ENCODE peak calls at places on chromosomes 6 and 20, in seven cellular contexts. One of them, this sample, is unnamed.

GRCh38 chr20:62409935-62410741 is 3.1 kb upstream of the CABLES2 start:
- DNase-seq in cardiac muscle cell: peak; percentile 13
- DNase-seq in hepatocyte: peak; percentile 74
- DNase-seq in left ventricle myocardium inferior: peak; percentile 43
- DNase-seq in SJSA1: no peak
- DNase-seq in RWPE1: peak; percentile 66
- DNase-seq in heart left ventricle: no peak
- DNase-seq in this sample: no peak

GRCh38 chr6:21459646-21460045 is 133.9 kb upstream of the SOX4 start:
- DNase-seq in cardiac muscle cell: peak; percentile 27
- DNase-seq in hepatocyte: no peak
- DNase-seq in left ventricle myocardium inferior: no peak
- DNase-seq in SJSA1: no peak
- DNase-seq in RWPE1: no peak
- DNase-seq in heart left ventricle: no peak
- DNase-seq in this sample: no peak

GRCh38 chr6:75266716-75267291 is 17.8 kb downstream of the TMEM30A start:
- DNase-seq in cardiac muscle cell: peak; percentile 70
- DNase-seq in hepatocyte: peak; percentile 60
- DNase-seq in left ventricle myocardium inferior: no peak
- DNase-seq in SJSA1: no peak
- DNase-seq in RWPE1: peak; percentile 49
- DNase-seq in heart left ventricle: no peak
- DNase-seq in this sample: no peak

GRCh38 chr20:46592580-46593362 is 42.3 kb upstream of the OCSTAMP start:
- DNase-seq in cardiac muscle cell: no peak
- DNase-seq in hepatocyte: no peak
- DNase-seq in left ventricle myocardium inferior: no peak
- DNase-seq in SJSA1: no peak
- DNase-seq in RWPE1: no peak
- DNase-seq in heart left ventricle: no peak
- DNase-seq in this sample: no peak

GRCh38 chr6:36823421-36824096 is 15.7 kb downstream of the CPNE5 start:
- DNase-seq in cardiac muscle cell: no peak
- DNase-seq in hepatocyte: no peak
- DNase-seq in left ventricle myocardium inferior: no peak
- DNase-seq in SJSA1: no peak
- DNase-seq in RWPE1: no peak
- DNase-seq in heart left ventricle: no peak
- DNase-seq in this sample: no peak

GRCh38 chr6:130575971-130576370 is 210.2 kb downstream of the TMEM200A start:
- DNase-seq in cardiac muscle cell: no peak
- DNase-seq in hepatocyte: no peak
- DNase-seq in left ventricle myocardium inferior: no peak
- DNase-seq in SJSA1: no peak
- DNase-seq in RWPE1: no peak
- DNase-seq in heart left ventricle: no peak
- DNase-seq in this sample: no peak

GRCh38 chr20:990293-990959 is 11.7 kb downstream of the RSPO4 start:
- DNase-seq in cardiac muscle cell: no peak
- DNase-seq in hepatocyte: no peak
- DNase-seq in left ventricle myocardium inferior: no peak
- DNase-seq in SJSA1: no peak
- DNase-seq in RWPE1: no peak
- DNase-seq in heart left ventricle: no peak
- DNase-seq in this sample: no peak

GRCh38 chr6:75852721-75853120 is 103.7 kb downstream of the MYO6 start:
- DNase-seq in cardiac muscle cell: peak; percentile 62
- DNase-seq in hepatocyte: peak; percentile 16
- DNase-seq in left ventricle myocardium inferior: no peak
- DNase-seq in SJSA1: no peak
- DNase-seq in RWPE1: no peak
- DNase-seq in heart left ventricle: no peak
- DNase-seq in this sample: no peak

GRCh38 chr6:43845646-43846045 is 75.6 kb downstream of the VEGFA start:
- DNase-seq in cardiac muscle cell: no peak
- DNase-seq in hepatocyte: no peak
- DNase-seq in left ventricle myocardium inferior: no peak
- DNase-seq in SJSA1: no peak
- DNase-seq in RWPE1: no peak
- DNase-seq in heart left ventricle: no peak
- DNase-seq in this sample: no peak

GRCh38 chr6:64553414-64553813 is 917.8 kb downstream of the PHF3 start:
- DNase-seq in cardiac muscle cell: no peak
- DNase-seq in hepatocyte: no peak
- DNase-seq in left ventricle myocardium inferior: no peak
- DNase-seq in SJSA1: no peak
- DNase-seq in RWPE1: no peak
- DNase-seq in heart left ventricle: no peak
- DNase-seq in this sample: no peak

GRCh38 chr6:117317261-117317660 is 51.9 kb downstream of the VGLL2 start:
- DNase-seq in cardiac muscle cell: peak; percentile 11
- DNase-seq in hepatocyte: peak; percentile 49
- DNase-seq in left ventricle myocardium inferior: no peak
- DNase-seq in SJSA1: peak; percentile 45
- DNase-seq in RWPE1: peak; percentile 45
- DNase-seq in heart left ventricle: no peak
- DNase-seq in this sample: no peak

GRCh38 chr6:29131691-29132090 is 23.8 kb downstream of the OR2J3 start:
- DNase-seq in cardiac muscle cell: no peak
- DNase-seq in hepatocyte: no peak
- DNase-seq in left ventricle myocardium inferior: no peak
- DNase-seq in SJSA1: no peak
- DNase-seq in RWPE1: peak; percentile 17
- DNase-seq in heart left ventricle: no peak
- DNase-seq in this sample: no peak

GRCh38 chr20:37414636-37415035 is 68.7 kb downstream of the SRC start:
- DNase-seq in cardiac muscle cell: no peak
- DNase-seq in hepatocyte: no peak
- DNase-seq in left ventricle myocardium inferior: no peak
- DNase-seq in SJSA1: no peak
- DNase-seq in RWPE1: no peak
- DNase-seq in heart left ventricle: no peak
- DNase-seq in this sample: no peak

GRCh38 chr6:146985966-146986365 is 218.3 kb upstream of the STXBP5 start:
- DNase-seq in cardiac muscle cell: no peak
- DNase-seq in hepatocyte: no peak
- DNase-seq in left ventricle myocardium inferior: no peak
- DNase-seq in SJSA1: no peak
- DNase-seq in RWPE1: no peak
- DNase-seq in heart left ventricle: no peak
- DNase-seq in this sample: no peak

GRCh38 chr20:38947931-38948362 is 14.2 kb upstream of the DHX35 start:
- DNase-seq in cardiac muscle cell: no peak
- DNase-seq in hepatocyte: no peak
- DNase-seq in left ventricle myocardium inferior: no peak
- DNase-seq in SJSA1: no peak
- DNase-seq in RWPE1: no peak
- DNase-seq in heart left ventricle: no peak
- DNase-seq in this sample: no peak

GRCh38 chr6:5529733-5530132 is 268.4 kb downstream of the FARS2 start:
- DNase-seq in cardiac muscle cell: no peak
- DNase-seq in hepatocyte: no peak
- DNase-seq in left ventricle myocardium inferior: no peak
- DNase-seq in SJSA1: no peak
- DNase-seq in RWPE1: no peak
- DNase-seq in heart left ventricle: no peak
- DNase-seq in this sample: no peak

GRCh38 chr6:136788069-136788902 is 4.0 kb downstream of the MAP3K5 start:
- DNase-seq in cardiac muscle cell: peak; percentile 81
- DNase-seq in hepatocyte: no peak
- DNase-seq in left ventricle myocardium inferior: no peak
- DNase-seq in SJSA1: peak; percentile 82
- DNase-seq in RWPE1: no peak
- DNase-seq in heart left ventricle: no peak
- DNase-seq in this sample: peak; percentile 36

GRCh38 chr6:28983838-28984237 is 21.3 kb downstream of the ZNF311 start:
- DNase-seq in cardiac muscle cell: no peak
- DNase-seq in hepatocyte: no peak
- DNase-seq in left ventricle myocardium inferior: no peak
- DNase-seq in SJSA1: no peak
- DNase-seq in RWPE1: no peak
- DNase-seq in heart left ventricle: no peak
- DNase-seq in this sample: no peak

DNA sequence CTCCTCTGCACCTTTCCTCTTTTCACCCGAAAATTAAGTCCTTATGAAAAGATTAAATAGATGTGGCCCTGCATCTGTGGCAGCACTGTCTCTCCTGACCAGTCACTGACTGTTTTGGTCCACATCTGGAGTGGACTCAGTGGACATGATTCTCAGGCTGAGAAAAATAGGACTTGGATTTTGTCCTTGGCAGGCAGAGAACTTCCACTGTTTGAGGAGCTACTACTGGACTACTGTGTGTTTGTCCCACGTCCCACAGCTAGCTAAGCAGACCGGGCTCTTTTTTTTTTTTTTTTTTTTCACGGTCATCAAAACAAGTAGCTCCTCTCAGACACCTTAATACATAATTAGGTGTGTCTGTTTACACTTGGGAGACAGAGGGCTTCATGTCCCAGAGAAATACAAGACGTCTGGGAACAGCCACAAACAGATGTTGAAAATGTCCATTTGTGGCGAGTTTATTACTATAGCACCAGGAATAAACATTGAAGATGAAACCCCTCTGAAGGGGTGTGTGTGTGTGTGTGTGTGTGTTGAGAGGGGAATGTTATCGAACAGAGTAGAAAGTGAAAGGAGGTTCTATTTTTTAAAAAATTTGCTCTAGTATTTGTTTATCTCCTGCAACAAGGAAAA is 155.0 kb upstream of the SUPT3H start:
- DNase-seq in cardiac muscle cell: peak; percentile 50
- DNase-seq in hepatocyte: no peak
- DNase-seq in left ventricle myocardium inferior: no peak
- DNase-seq in SJSA1: no peak
- DNase-seq in RWPE1: no peak
- DNase-seq in heart left ventricle: no peak
- DNase-seq in this sample: no peak
- H3K27ac ChIP-seq in cardiac muscle cell: no peak overlapping the region
- H3K27ac ChIP-seq in hepatocyte: peak overlapping the region; percentile 62
- H3K27ac ChIP-seq in left ventricle myocardium inferior: peak overlapping the region; percentile 17
- H3K27ac ChIP-seq in SJSA1: peak overlapping the region; percentile 62
- H3K27ac ChIP-seq in RWPE1: no peak overlapping the region
- H3K27ac ChIP-seq in heart left ventricle: peak overlapping the region; percentile 16
- H3K27ac ChIP-seq in this sample: no peak overlapping the region

DNA sequence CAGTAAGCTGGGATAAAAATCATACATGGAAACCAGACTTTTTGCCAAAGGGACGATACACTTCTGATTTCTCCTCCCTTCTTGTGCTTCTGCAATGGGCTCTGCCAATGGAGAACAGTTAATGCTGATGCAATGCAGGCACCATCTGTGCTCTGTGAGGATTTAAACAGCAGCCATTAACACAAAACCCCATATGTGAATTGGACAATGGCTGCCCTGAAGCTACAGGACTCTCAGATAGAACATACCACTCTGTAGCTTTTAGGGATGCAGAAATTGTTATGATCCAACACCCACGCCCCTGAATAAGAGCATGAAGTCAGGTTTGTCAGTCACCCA is 72.0 kb downstream of the GJA10 start:
- DNase-seq in cardiac muscle cell: peak; percentile 10
- DNase-seq in hepatocyte: no peak
- DNase-seq in left ventricle myocardium inferior: no peak
- DNase-seq in SJSA1: no peak
- DNase-seq in RWPE1: no peak
- DNase-seq in heart left ventricle: no peak
- DNase-seq in this sample: no peak
- H3K27ac ChIP-seq in cardiac muscle cell: no peak overlapping the region
- H3K27ac ChIP-seq in hepatocyte: no peak overlapping the region
- H3K27ac ChIP-seq in left ventricle myocardium inferior: no peak overlapping the region
- H3K27ac ChIP-seq in SJSA1: no peak overlapping the region
- H3K27ac ChIP-seq in RWPE1: no peak overlapping the region
- H3K27ac ChIP-seq in heart left ventricle: no peak overlapping the region
- H3K27ac ChIP-seq in this sample: no peak overlapping the region

GRCh38 chr6:89359561-89359960 is 7.0 kb upstream of the UBE2J1 start:
- DNase-seq in cardiac muscle cell: no peak
- DNase-seq in hepatocyte: no peak
- DNase-seq in left ventricle myocardium inferior: no peak
- DNase-seq in SJSA1: no peak
- DNase-seq in RWPE1: no peak
- DNase-seq in heart left ventricle: no peak
- DNase-seq in this sample: no peak
- H3K27ac ChIP-seq in cardiac muscle cell: no peak overlapping the region
- H3K27ac ChIP-seq in hepatocyte: no peak overlapping the region
- H3K27ac ChIP-seq in left ventricle myocardium inferior: no peak overlapping the region
- H3K27ac ChIP-seq in SJSA1: no peak overlapping the region
- H3K27ac ChIP-seq in RWPE1: no peak overlapping the region
- H3K27ac ChIP-seq in heart left ventricle: no peak overlapping the region
- H3K27ac ChIP-seq in this sample: no peak overlapping the region

GRCh38 chr6:31559958-31560696 is 12.0 kb upstream of the LTA start:
- DNase-seq in cardiac muscle cell: peak; percentile 76
- DNase-seq in hepatocyte: peak; percentile 51
- DNase-seq in left ventricle myocardium inferior: peak; percentile 63
- DNase-seq in SJSA1: peak; percentile 81
- DNase-seq in RWPE1: peak; percentile 65
- DNase-seq in heart left ventricle: peak; percentile 80
- DNase-seq in this sample: no peak
- H3K27ac ChIP-seq in cardiac muscle cell: peak overlapping the region; percentile 64
- H3K27ac ChIP-seq in hepatocyte: peak overlapping the region; percentile 34
- H3K27ac ChIP-seq in left ventricle myocardium inferior: peak overlapping the region; percentile 81
- H3K27ac ChIP-seq in SJSA1: peak overlapping the region; percentile 77
- H3K27ac ChIP-seq in RWPE1: peak overlapping the region; percentile 57
- H3K27ac ChIP-seq in heart left ventricle: peak overlapping the region; percentile 90
- H3K27ac ChIP-seq in this sample: peak overlapping the region; percentile 42